ENCODE peak calls at places on chromosomes 2 and 18, in seven cellular contexts. One of them, this sample, is unnamed.

GRCh38 chr2:99156901-99157300 is 2.1 kb downstream of the LIPT1 start:
- DNase-seq in dorsolateral prefrontal cortex: no peak
- DNase-seq in adrenal gland: no peak
- DNase-seq in coronary artery: no peak
- DNase-seq in pancreas: no peak
- DNase-seq in neuronal stem cell: no peak
- DNase-seq in cardiac muscle cell: no peak
- DNase-seq in this sample: no peak

GRCh38 chr18:76348267-76349066 is 146.6 kb downstream of the ZNF516 start:
- DNase-seq in pancreas: peak
- DNase-seq in coronary artery: no peak
- DNase-seq in cardiac muscle cell: no peak
- DNase-seq in dorsolateral prefrontal cortex: no peak
- DNase-seq in adrenal gland: no peak
- DNase-seq in neuronal stem cell: no peak
- DNase-seq in this sample: no peak

GRCh38 chr2:162317910-162318279 is 589 bp downstream of the IFIH1 start:
- DNase-seq in cardiac muscle cell: no peak
- DNase-seq in coronary artery: peak
- DNase-seq in pancreas: peak
- DNase-seq in neuronal stem cell: no peak
- DNase-seq in adrenal gland: peak
- DNase-seq in dorsolateral prefrontal cortex: no peak
- DNase-seq in this sample: no peak

GRCh38 chr2:64514018-64514417 is 10.1 kb upstream of the AFTPH start:
- DNase-seq in adrenal gland: no peak
- DNase-seq in cardiac muscle cell: no peak
- DNase-seq in dorsolateral prefrontal cortex: no peak
- DNase-seq in coronary artery: no peak
- DNase-seq in pancreas: no peak
- DNase-seq in neuronal stem cell: no peak
- DNase-seq in this sample: no peak

GRCh38 chr18:3816601-3817363 is 366.8 kb downstream of the TGIF1 start:
- DNase-seq in pancreas: no peak
- DNase-seq in dorsolateral prefrontal cortex: no peak
- DNase-seq in neuronal stem cell: no peak
- DNase-seq in adrenal gland: no peak
- DNase-seq in coronary artery: no peak
- DNase-seq in cardiac muscle cell: no peak
- DNase-seq in this sample: no peak

GRCh38 chr2:85132392-85132791 is 800 bp upstream of the TCF7L1 start:
- DNase-seq in dorsolateral prefrontal cortex: no peak
- DNase-seq in adrenal gland: no peak
- DNase-seq in cardiac muscle cell: no peak
- DNase-seq in neuronal stem cell: no peak
- DNase-seq in pancreas: no peak
- DNase-seq in coronary artery: no peak
- DNase-seq in this sample: no peak

GRCh38 chr2:111030271-111030891 is 90.3 kb upstream of the BCL2L11 start:
- DNase-seq in cardiac muscle cell: no peak
- DNase-seq in neuronal stem cell: no peak
- DNase-seq in pancreas: no peak
- DNase-seq in coronary artery: no peak
- DNase-seq in dorsolateral prefrontal cortex: no peak
- DNase-seq in adrenal gland: no peak
- DNase-seq in this sample: no peak

GRCh38 chr2:204860249-204860648 is 315.0 kb downstream of the PARD3B start:
- DNase-seq in cardiac muscle cell: no peak
- DNase-seq in coronary artery: no peak
- DNase-seq in adrenal gland: no peak
- DNase-seq in pancreas: no peak
- DNase-seq in neuronal stem cell: no peak
- DNase-seq in dorsolateral prefrontal cortex: peak
- DNase-seq in this sample: no peak

GRCh38 chr2:12733846-12734245 is 17.1 kb downstream of the TRIB2 start:
- DNase-seq in neuronal stem cell: no peak
- DNase-seq in dorsolateral prefrontal cortex: no peak
- DNase-seq in pancreas: peak
- DNase-seq in cardiac muscle cell: no peak
- DNase-seq in coronary artery: no peak
- DNase-seq in adrenal gland: no peak
- DNase-seq in this sample: peak

GRCh38 chr2:123720760-123721159 is 304.3 kb upstream of the CNTNAP5 start:
- DNase-seq in dorsolateral prefrontal cortex: no peak
- DNase-seq in neuronal stem cell: no peak
- DNase-seq in cardiac muscle cell: no peak
- DNase-seq in pancreas: no peak
- DNase-seq in coronary artery: no peak
- DNase-seq in adrenal gland: no peak
- DNase-seq in this sample: no peak

GRCh38 chr2:8987413-8987812 is 16.1 kb downstream of the MBOAT2 start:
- DNase-seq in neuronal stem cell: no peak
- DNase-seq in adrenal gland: no peak
- DNase-seq in dorsolateral prefrontal cortex: no peak
- DNase-seq in cardiac muscle cell: no peak
- DNase-seq in coronary artery: no peak
- DNase-seq in pancreas: no peak
- DNase-seq in this sample: no peak

GRCh38 chr2:100761365-100761764 is 58.6 kb upstream of the NPAS2 start:
- DNase-seq in neuronal stem cell: no peak
- DNase-seq in adrenal gland: no peak
- DNase-seq in pancreas: no peak
- DNase-seq in dorsolateral prefrontal cortex: no peak
- DNase-seq in cardiac muscle cell: no peak
- DNase-seq in coronary artery: no peak
- DNase-seq in this sample: no peak

GRCh38 chr2:11625671-11626070 is 44.3 kb downstream of the NTSR2 start:
- DNase-seq in coronary artery: no peak
- DNase-seq in dorsolateral prefrontal cortex: no peak
- DNase-seq in cardiac muscle cell: no peak
- DNase-seq in pancreas: no peak
- DNase-seq in neuronal stem cell: no peak
- DNase-seq in adrenal gland: peak
- DNase-seq in this sample: no peak

GRCh38 chr2:229775614-229776313 is 61.4 kb upstream of the DNER start:
- DNase-seq in adrenal gland: no peak
- DNase-seq in pancreas: no peak
- DNase-seq in dorsolateral prefrontal cortex: no peak
- DNase-seq in neuronal stem cell: no peak
- DNase-seq in cardiac muscle cell: no peak
- DNase-seq in coronary artery: no peak
- DNase-seq in this sample: no peak

GRCh38 chr2:237438082-237438925 is 24.3 kb upstream of the COL6A3 start:
- DNase-seq in adrenal gland: no peak
- DNase-seq in cardiac muscle cell: no peak
- DNase-seq in coronary artery: no peak
- DNase-seq in neuronal stem cell: no peak
- DNase-seq in dorsolateral prefrontal cortex: no peak
- DNase-seq in pancreas: peak
- DNase-seq in this sample: no peak

GRCh38 chr18:13264986-13265900 is 46.7 kb downstream of the LDLRAD4 start:
- DNase-seq in pancreas: no peak
- DNase-seq in adrenal gland: peak
- DNase-seq in coronary artery: no peak
- DNase-seq in dorsolateral prefrontal cortex: no peak
- DNase-seq in cardiac muscle cell: no peak
- DNase-seq in neuronal stem cell: no peak
- DNase-seq in this sample: no peak

GRCh38 chr2:3601561-3602271 is 6.8 kb downstream of the COLEC11 start:
- DNase-seq in pancreas: no peak
- DNase-seq in adrenal gland: peak
- DNase-seq in neuronal stem cell: no peak
- DNase-seq in coronary artery: no peak
- DNase-seq in cardiac muscle cell: no peak
- DNase-seq in dorsolateral prefrontal cortex: no peak
- DNase-seq in this sample: no peak

GRCh38 chr2:68917034-68917718 is 35.5 kb downstream of the GKN2 start:
- DNase-seq in adrenal gland: no peak
- DNase-seq in coronary artery: no peak
- DNase-seq in dorsolateral prefrontal cortex: no peak
- DNase-seq in pancreas: no peak
- DNase-seq in neuronal stem cell: no peak
- DNase-seq in cardiac muscle cell: no peak
- DNase-seq in this sample: no peak

GRCh38 chr2:100185105-100185504 is 42.7 kb upstream of the AFF3 start:
- DNase-seq in adrenal gland: no peak
- DNase-seq in dorsolateral prefrontal cortex: no peak
- DNase-seq in coronary artery: no peak
- DNase-seq in pancreas: no peak
- DNase-seq in neuronal stem cell: no peak
- DNase-seq in cardiac muscle cell: no peak
- DNase-seq in this sample: no peak

GRCh38 chr2:9480157-9480556 is 5.8 kb downstream of the IAH1 start:
- DNase-seq in dorsolateral prefrontal cortex: no peak
- DNase-seq in cardiac muscle cell: no peak
- DNase-seq in adrenal gland: no peak
- DNase-seq in coronary artery: no peak
- DNase-seq in pancreas: no peak
- DNase-seq in neuronal stem cell: no peak
- DNase-seq in this sample: no peak

GRCh38 chr2:16487686-16488085 is 177.9 kb downstream of the CYRIA start:
- DNase-seq in neuronal stem cell: no peak
- DNase-seq in adrenal gland: peak
- DNase-seq in pancreas: peak
- DNase-seq in dorsolateral prefrontal cortex: no peak
- DNase-seq in cardiac muscle cell: peak
- DNase-seq in coronary artery: no peak
- DNase-seq in this sample: peak

GRCh38 chr2:238119756-238120462 is 18.6 kb upstream of the KLHL30 start:
- DNase-seq in coronary artery: no peak
- DNase-seq in dorsolateral prefrontal cortex: no peak
- DNase-seq in pancreas: no peak
- DNase-seq in neuronal stem cell: no peak
- DNase-seq in cardiac muscle cell: no peak
- DNase-seq in adrenal gland: no peak
- DNase-seq in this sample: no peak

DNA sequence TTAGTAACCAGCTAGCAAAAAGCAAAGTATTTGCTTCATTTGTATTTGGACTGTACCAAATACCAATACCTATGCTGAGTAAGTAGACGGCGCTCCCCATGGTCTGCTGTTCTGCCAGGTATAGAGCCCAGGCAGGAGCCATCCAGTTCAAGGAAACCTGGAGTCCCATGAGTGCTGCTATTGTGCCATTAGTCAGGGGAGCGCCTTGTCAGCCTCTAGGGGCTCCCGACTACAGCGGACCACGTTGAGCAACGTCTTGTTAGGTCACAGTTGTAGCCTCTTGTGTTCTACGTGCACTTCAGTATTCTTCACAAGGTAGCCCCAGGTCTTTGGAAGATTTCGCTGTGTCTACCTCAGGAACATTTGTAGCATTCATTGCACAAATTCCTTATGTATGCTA is 21.6 kb upstream of the SLC9A2 start:
- DNase-seq in dorsolateral prefrontal cortex: no peak
- DNase-seq in cardiac muscle cell: no peak
- DNase-seq in pancreas: no peak
- DNase-seq in adrenal gland: no peak
- DNase-seq in coronary artery: no peak
- DNase-seq in neuronal stem cell: no peak
- DNase-seq in this sample: no peak
- H3K27ac ChIP-seq in dorsolateral prefrontal cortex: no peak
- H3K27ac ChIP-seq in cardiac muscle cell: no peak
- H3K27ac ChIP-seq in pancreas: no peak
- H3K27ac ChIP-seq in adrenal gland: no peak
- H3K27ac ChIP-seq in coronary artery: no peak
- H3K27ac ChIP-seq in neuronal stem cell: no peak
- H3K27ac ChIP-seq in this sample: no peak

GRCh38 chr18:46859855-46860254 is 57.5 kb downstream of the PIAS2 start:
- DNase-seq in dorsolateral prefrontal cortex: no peak
- DNase-seq in neuronal stem cell: no peak
- DNase-seq in cardiac muscle cell: no peak
- DNase-seq in pancreas: no peak
- DNase-seq in coronary artery: no peak
- DNase-seq in adrenal gland: no peak
- DNase-seq in this sample: no peak
- H3K27ac ChIP-seq in dorsolateral prefrontal cortex: no peak
- H3K27ac ChIP-seq in neuronal stem cell: no peak
- H3K27ac ChIP-seq in cardiac muscle cell: no peak
- H3K27ac ChIP-seq in pancreas: no peak
- H3K27ac ChIP-seq in coronary artery: no peak
- H3K27ac ChIP-seq in adrenal gland: no peak
- H3K27ac ChIP-seq in this sample: no peak

DNA sequence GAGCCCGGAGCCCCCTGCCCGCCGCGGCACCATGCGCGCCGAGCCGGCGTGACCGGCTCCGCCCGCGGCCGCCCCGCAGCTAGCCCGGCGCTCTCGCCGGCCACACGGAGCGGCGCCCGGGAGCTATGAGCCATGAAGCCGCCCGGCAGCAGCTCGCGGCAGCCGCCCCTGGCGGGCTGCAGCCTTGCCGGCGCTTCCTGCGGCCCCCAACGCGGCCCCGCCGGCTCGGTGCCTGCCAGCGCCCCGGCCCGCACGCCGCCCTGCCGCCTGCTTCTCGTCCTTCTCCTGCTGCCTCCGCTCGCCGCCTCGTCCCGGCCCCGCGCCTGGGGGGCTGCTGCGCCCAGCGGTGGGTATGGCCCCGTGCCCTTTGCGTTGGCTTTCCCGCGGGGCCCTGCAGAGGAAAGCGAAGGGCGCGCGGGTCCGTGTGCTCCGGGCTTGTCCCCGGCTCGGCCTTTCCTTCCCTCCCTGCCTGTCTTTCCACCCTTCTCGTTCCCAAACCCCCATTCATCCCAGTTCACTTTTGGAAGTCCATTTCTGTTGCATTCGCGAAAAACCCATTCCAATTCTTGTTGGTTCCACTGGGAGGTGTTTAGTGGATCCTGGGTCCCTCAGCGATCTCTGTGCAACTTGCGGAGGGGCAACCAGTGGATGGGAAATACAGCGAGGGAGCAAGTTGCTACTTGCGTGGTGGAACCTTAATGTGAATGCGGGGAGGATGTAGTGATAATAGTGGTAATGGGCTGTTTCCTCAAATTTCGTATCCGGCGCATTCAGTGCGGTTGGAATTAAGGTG is 599 bp downstream of the ADAM23 start:
- DNase-seq in pancreas: no peak
- DNase-seq in cardiac muscle cell: peak
- DNase-seq in dorsolateral prefrontal cortex: peak
- DNase-seq in coronary artery: no peak
- DNase-seq in neuronal stem cell: peak
- DNase-seq in adrenal gland: no peak
- DNase-seq in this sample: no peak
- H3K27ac ChIP-seq in pancreas: no peak
- H3K27ac ChIP-seq in cardiac muscle cell: no peak
- H3K27ac ChIP-seq in dorsolateral prefrontal cortex: peak
- H3K27ac ChIP-seq in coronary artery: no peak
- H3K27ac ChIP-seq in neuronal stem cell: peak
- H3K27ac ChIP-seq in adrenal gland: no peak
- H3K27ac ChIP-seq in this sample: peak

GRCh38 chr2:241546771-241547498 is 11.6 kb upstream of the BOK start:
- DNase-seq in neuronal stem cell: peak
- DNase-seq in coronary artery: no peak
- DNase-seq in cardiac muscle cell: peak
- DNase-seq in dorsolateral prefrontal cortex: no peak
- DNase-seq in pancreas: no peak
- DNase-seq in adrenal gland: no peak
- DNase-seq in this sample: no peak
- H3K27ac ChIP-seq in neuronal stem cell: peak
- H3K27ac ChIP-seq in coronary artery: no peak
- H3K27ac ChIP-seq in cardiac muscle cell: no peak
- H3K27ac ChIP-seq in dorsolateral prefrontal cortex: no peak
- H3K27ac ChIP-seq in pancreas: no peak
- H3K27ac ChIP-seq in adrenal gland: no peak
- H3K27ac ChIP-seq in this sample: no peak

GRCh38 chr2:55224761-55225261 is 7.3 kb downstream of the CLHC1 start:
- DNase-seq in pancreas: no peak
- DNase-seq in neuronal stem cell: no peak
- DNase-seq in adrenal gland: peak
- DNase-seq in dorsolateral prefrontal cortex: no peak
- DNase-seq in cardiac muscle cell: no peak
- DNase-seq in coronary artery: no peak
- DNase-seq in this sample: no peak
- H3K27ac ChIP-seq in pancreas: no peak
- H3K27ac ChIP-seq in neuronal stem cell: no peak
- H3K27ac ChIP-seq in adrenal gland: peak
- H3K27ac ChIP-seq in dorsolateral prefrontal cortex: peak
- H3K27ac ChIP-seq in cardiac muscle cell: no peak
- H3K27ac ChIP-seq in coronary artery: no peak
- H3K27ac ChIP-seq in this sample: no peak